ENCODE peak calls at places on chromosomes 7 and 10, in six cellular contexts. O, K, H, I, Z and X are unnamed samples.

GRCh38 chr7:17485368-17485767 is 186.9 kb downstream of the AHR start:
- DNase-seq in O (no peak), K (no peak), I (no peak), H (no peak), Z (no peak), X (no peak)

GRCh38 chr10:121975295-121976086 is 474 bp upstream of the NSMCE4A start:
- DNase-seq in K (no peak), O (no peak), H (no peak), I (no peak), Z (no peak), X (no peak)

GRCh38 chr7:100127866-100128601 is 1.3 kb downstream of the MBLAC1 start:
- DNase-seq in I (no peak), O (no peak), K (no peak), H (no peak), Z (no peak), X (no peak)

GRCh38 chr7:103690576-103690975 is 244.6 kb upstream of the SLC26A5 start:
- DNase-seq in Z (no peak), H (no peak), I (no peak), O (no peak), K (no peak), X (no peak)

GRCh38 chr7:114148779-114149178 is 230.0 kb upstream of the PPP1R3A start:
- DNase-seq in K (no peak), I (no peak), O (no peak), Z (no peak), H (no peak), X (peak)

GRCh38 chr7:111077001-111077400 is 13.9 kb upstream of the LRRN3 start:
- DNase-seq in H (no peak), I (no peak), Z (no peak), O (no peak), K (no peak), X (no peak)

GRCh38 chr10:123038782-123039631 is 30.2 kb downstream of the ACADSB start:
- DNase-seq in K (peak), Z (no peak), I (no peak), O (no peak), H (no peak), X (peak)

GRCh38 chr10:13414855-13415254 is 66.8 kb upstream of the SEPHS1 start:
- DNase-seq in O (no peak), K (no peak), Z (no peak), H (no peak), I (no peak), X (no peak)

GRCh38 chr7:155207335-155208002 is 90.2 kb upstream of the INSIG1 start:
- DNase-seq in O (no peak), K (no peak), H (no peak), Z (no peak), I (no peak), X (no peak)

GRCh38 chr10:83603708-83604107 is 535.6 kb upstream of the GHITM start:
- DNase-seq in O (no peak), I (no peak), Z (peak), H (no peak), K (no peak), X (no peak)